ENCODE peak calls at places on chromosomes 12 and 14, in eight cellular contexts. U, B, C, N, P, A, L and F are unnamed samples.

GRCh38 chr14:22791302-22791701 is 23.9 kb downstream of the SLC7A7 start:
- DNase-seq in L (no peak), U (no peak), A (peak; percentile 32), P (no peak), C (no peak), N (no peak), B (no peak), F (no peak)

GRCh38 chr12:117968084-117968789 is 553 bp downstream of the KSR2 start:
- DNase-seq in C (no peak), A (no peak), B (no peak), N (peak; percentile 27), L (no peak), P (no peak), U (no peak), F (no peak)

GRCh38 chr14:72736348-72736747 is 157.6 kb downstream of the DPF3 start:
- DNase-seq in N (peak; percentile 11), C (no peak), P (no peak), U (no peak), B (no peak), L (no peak), A (no peak), F (peak; percentile 75)

GRCh38 chr12:7395950-7396349 is 48.0 kb downstream of the CD163L1 start:
- DNase-seq in L (no peak), A (peak; percentile 29), B (no peak), U (no peak), P (no peak), C (no peak), N (no peak), F (no peak)

GRCh38 chr12:53754196-53754595 is 2.4 kb upstream of the CISTR start:
- DNase-seq in B (no peak), L (no peak), P (no peak), C (no peak), A (no peak), N (no peak), U (no peak), F (no peak)

GRCh38 chr14:22386924-22387775 is 201.9 kb downstream of the DAD1 start:
- DNase-seq in U (no peak), C (peak; percentile 26), L (no peak), A (peak; percentile 52), P (peak; percentile 7), B (no peak), N (peak; percentile 93), F (no peak)

GRCh38 chr12:67452119-67452805 is 183.1 kb downstream of the CAND1 start:
- DNase-seq in A (no peak), L (no peak), N (no peak), B (no peak), U (peak; percentile 77), C (no peak), P (no peak), F (no peak)

GRCh38 chr14:99230271-99231141 is 41.5 kb downstream of the BCL11B start:
- DNase-seq in N (peak; percentile 69), P (no peak), A (no peak), C (no peak), B (no peak), U (no peak), L (peak; percentile 63), F (no peak)

GRCh38 chr14:22539831-22540230 is 49.2 kb downstream of the DAD1 start:
- DNase-seq in P (no peak), A (no peak), L (no peak), U (no peak), C (no peak), B (no peak), N (no peak), F (no peak)

GRCh38 chr14:105748204-105748578 is 221.8 kb downstream of the TMEM121 start:
- DNase-seq in A (no peak), L (no peak), N (no peak), P (no peak), C (no peak), B (peak; percentile 67), U (no peak), F (no peak)

GRCh38 chr12:3885179-3886094 is 12.2 kb upstream of the PARP11 start:
- DNase-seq in N (peak; percentile 75), B (no peak), U (no peak), A (peak; percentile 37), P (peak; percentile 1), C (no peak), L (no peak), F (peak; percentile 6)